ENCODE peak calls at places on chromosomes 5 and 9, in eight cellular contexts. One of them, this sample, is unnamed.

GRCh38 chr9:1005043-1005667 is 28.7 kb downstream of the DMRT3 start:
- DNase-seq in activated CD8-positive, alpha-beta memory T cell treated with anti-CD3 and anti-CD28 coated beads for 48 hours: no peak
- DNase-seq in neural crest cell: peak; percentile 18
- DNase-seq in nucleus accumbens: no peak
- DNase-seq in astrocyte of the spinal cord: peak; percentile 43
- DNase-seq in ureter: no peak
- DNase-seq in stimulated activated CD8-positive, alpha-beta memory T cell treated with anti-CD3 and anti-CD28 coated beads, Interleukin-4, amount 100 ng/mL, for 1 hour: no peak
- DNase-seq in GM12892: no peak
- DNase-seq in this sample: no peak

GRCh38 chr5:89228355-89228754 is 345.4 kb upstream of the MEF2C start:
- DNase-seq in stimulated activated CD8-positive, alpha-beta memory T cell treated with anti-CD3 and anti-CD28 coated beads, Interleukin-4, amount 100 ng/mL, for 1 hour: no peak
- DNase-seq in neural crest cell: no peak
- DNase-seq in activated CD8-positive, alpha-beta memory T cell treated with anti-CD3 and anti-CD28 coated beads for 48 hours: no peak
- DNase-seq in astrocyte of the spinal cord: no peak
- DNase-seq in GM12892: no peak
- DNase-seq in ureter: no peak
- DNase-seq in nucleus accumbens: no peak
- DNase-seq in this sample: no peak

GRCh38 chr5:168244838-168245555 is 46.4 kb upstream of the WWC1 start:
- DNase-seq in activated CD8-positive, alpha-beta memory T cell treated with anti-CD3 and anti-CD28 coated beads for 48 hours: no peak
- DNase-seq in nucleus accumbens: no peak
- DNase-seq in ureter: no peak
- DNase-seq in GM12892: no peak
- DNase-seq in stimulated activated CD8-positive, alpha-beta memory T cell treated with anti-CD3 and anti-CD28 coated beads, Interleukin-4, amount 100 ng/mL, for 1 hour: no peak
- DNase-seq in neural crest cell: no peak
- DNase-seq in astrocyte of the spinal cord: no peak
- DNase-seq in this sample: no peak

GRCh38 chr5:126490167-126490937 is 67.1 kb downstream of the GRAMD2B start:
- DNase-seq in nucleus accumbens: no peak
- DNase-seq in astrocyte of the spinal cord: peak; percentile 94
- DNase-seq in stimulated activated CD8-positive, alpha-beta memory T cell treated with anti-CD3 and anti-CD28 coated beads, Interleukin-4, amount 100 ng/mL, for 1 hour: no peak
- DNase-seq in activated CD8-positive, alpha-beta memory T cell treated with anti-CD3 and anti-CD28 coated beads for 48 hours: no peak
- DNase-seq in neural crest cell: peak; percentile 14
- DNase-seq in GM12892: no peak
- DNase-seq in ureter: no peak
- DNase-seq in this sample: no peak

GRCh38 chr5:179819296-179820126 is 1.2 kb upstream of the SQSTM1 start:
- DNase-seq in ureter: peak; percentile 77
- DNase-seq in astrocyte of the spinal cord: peak; percentile 66
- DNase-seq in nucleus accumbens: no peak
- DNase-seq in stimulated activated CD8-positive, alpha-beta memory T cell treated with anti-CD3 and anti-CD28 coated beads, Interleukin-4, amount 100 ng/mL, for 1 hour: no peak
- DNase-seq in GM12892: no peak
- DNase-seq in activated CD8-positive, alpha-beta memory T cell treated with anti-CD3 and anti-CD28 coated beads for 48 hours: no peak
- DNase-seq in neural crest cell: no peak
- DNase-seq in this sample: no peak

GRCh38 chr9:133282454-133283238 is 7.6 kb upstream of the ABO start:
- DNase-seq in GM12892: no peak
- DNase-seq in stimulated activated CD8-positive, alpha-beta memory T cell treated with anti-CD3 and anti-CD28 coated beads, Interleukin-4, amount 100 ng/mL, for 1 hour: no peak
- DNase-seq in nucleus accumbens: no peak
- DNase-seq in neural crest cell: no peak
- DNase-seq in activated CD8-positive, alpha-beta memory T cell treated with anti-CD3 and anti-CD28 coated beads for 48 hours: no peak
- DNase-seq in astrocyte of the spinal cord: no peak
- DNase-seq in ureter: peak; percentile 25
- DNase-seq in this sample: no peak

GRCh38 chr5:67516959-67517358 is 320.4 kb upstream of the CD180 start:
- DNase-seq in ureter: no peak
- DNase-seq in nucleus accumbens: no peak
- DNase-seq in activated CD8-positive, alpha-beta memory T cell treated with anti-CD3 and anti-CD28 coated beads for 48 hours: no peak
- DNase-seq in neural crest cell: no peak
- DNase-seq in astrocyte of the spinal cord: peak; percentile 89
- DNase-seq in GM12892: no peak
- DNase-seq in stimulated activated CD8-positive, alpha-beta memory T cell treated with anti-CD3 and anti-CD28 coated beads, Interleukin-4, amount 100 ng/mL, for 1 hour: no peak
- DNase-seq in this sample: no peak

GRCh38 chr5:158819840-158820620 is 279.7 kb downstream of the EBF1 start:
- DNase-seq in astrocyte of the spinal cord: peak; percentile 42
- DNase-seq in neural crest cell: no peak
- DNase-seq in stimulated activated CD8-positive, alpha-beta memory T cell treated with anti-CD3 and anti-CD28 coated beads, Interleukin-4, amount 100 ng/mL, for 1 hour: no peak
- DNase-seq in activated CD8-positive, alpha-beta memory T cell treated with anti-CD3 and anti-CD28 coated beads for 48 hours: no peak
- DNase-seq in ureter: no peak
- DNase-seq in GM12892: no peak
- DNase-seq in nucleus accumbens: no peak
- DNase-seq in this sample: no peak

GRCh38 chr9:99103505-99103904 is 1.4 kb upstream of the TGFBR1 start:
- DNase-seq in stimulated activated CD8-positive, alpha-beta memory T cell treated with anti-CD3 and anti-CD28 coated beads, Interleukin-4, amount 100 ng/mL, for 1 hour: no peak
- DNase-seq in astrocyte of the spinal cord: no peak
- DNase-seq in ureter: no peak
- DNase-seq in neural crest cell: no peak
- DNase-seq in GM12892: no peak
- DNase-seq in activated CD8-positive, alpha-beta memory T cell treated with anti-CD3 and anti-CD28 coated beads for 48 hours: no peak
- DNase-seq in nucleus accumbens: no peak
- DNase-seq in this sample: no peak

GRCh38 chr5:107254902-107255234 is 415.9 kb downstream of the EFNA5 start:
- DNase-seq in astrocyte of the spinal cord: no peak
- DNase-seq in activated CD8-positive, alpha-beta memory T cell treated with anti-CD3 and anti-CD28 coated beads for 48 hours: no peak
- DNase-seq in stimulated activated CD8-positive, alpha-beta memory T cell treated with anti-CD3 and anti-CD28 coated beads, Interleukin-4, amount 100 ng/mL, for 1 hour: no peak
- DNase-seq in GM12892: no peak
- DNase-seq in neural crest cell: no peak
- DNase-seq in nucleus accumbens: no peak
- DNase-seq in ureter: no peak
- DNase-seq in this sample: no peak

GRCh38 chr9:70003786-70004185 is 39.9 kb upstream of the MAMDC2 start:
- DNase-seq in neural crest cell: no peak
- DNase-seq in nucleus accumbens: no peak
- DNase-seq in astrocyte of the spinal cord: peak; percentile 84
- DNase-seq in activated CD8-positive, alpha-beta memory T cell treated with anti-CD3 and anti-CD28 coated beads for 48 hours: no peak
- DNase-seq in stimulated activated CD8-positive, alpha-beta memory T cell treated with anti-CD3 and anti-CD28 coated beads, Interleukin-4, amount 100 ng/mL, for 1 hour: no peak
- DNase-seq in GM12892: no peak
- DNase-seq in ureter: no peak
- DNase-seq in this sample: no peak

GRCh38 chr9:110777843-110778215 is 109.2 kb downstream of the MUSK start:
- DNase-seq in neural crest cell: no peak
- DNase-seq in GM12892: no peak
- DNase-seq in stimulated activated CD8-positive, alpha-beta memory T cell treated with anti-CD3 and anti-CD28 coated beads, Interleukin-4, amount 100 ng/mL, for 1 hour: no peak
- DNase-seq in activated CD8-positive, alpha-beta memory T cell treated with anti-CD3 and anti-CD28 coated beads for 48 hours: no peak
- DNase-seq in ureter: no peak
- DNase-seq in nucleus accumbens: no peak
- DNase-seq in astrocyte of the spinal cord: no peak
- DNase-seq in this sample: no peak

GRCh38 chr9:113885183-113886002 is 9.3 kb downstream of the ZNF618 start:
- DNase-seq in ureter: no peak
- DNase-seq in GM12892: no peak
- DNase-seq in nucleus accumbens: no peak
- DNase-seq in stimulated activated CD8-positive, alpha-beta memory T cell treated with anti-CD3 and anti-CD28 coated beads, Interleukin-4, amount 100 ng/mL, for 1 hour: no peak
- DNase-seq in neural crest cell: no peak
- DNase-seq in astrocyte of the spinal cord: no peak
- DNase-seq in activated CD8-positive, alpha-beta memory T cell treated with anti-CD3 and anti-CD28 coated beads for 48 hours: no peak
- DNase-seq in this sample: no peak

GRCh38 chr9:81855538-81855937 is 72.7 kb upstream of the SPATA31D4 start:
- DNase-seq in activated CD8-positive, alpha-beta memory T cell treated with anti-CD3 and anti-CD28 coated beads for 48 hours: no peak
- DNase-seq in ureter: no peak
- DNase-seq in astrocyte of the spinal cord: peak; percentile 29
- DNase-seq in stimulated activated CD8-positive, alpha-beta memory T cell treated with anti-CD3 and anti-CD28 coated beads, Interleukin-4, amount 100 ng/mL, for 1 hour: no peak
- DNase-seq in neural crest cell: no peak
- DNase-seq in GM12892: no peak
- DNase-seq in nucleus accumbens: no peak
- DNase-seq in this sample: no peak

GRCh38 chr5:26763151-26763550 is 275.2 kb downstream of the CDH9 start:
- DNase-seq in ureter: no peak
- DNase-seq in GM12892: no peak
- DNase-seq in neural crest cell: no peak
- DNase-seq in stimulated activated CD8-positive, alpha-beta memory T cell treated with anti-CD3 and anti-CD28 coated beads, Interleukin-4, amount 100 ng/mL, for 1 hour: no peak
- DNase-seq in astrocyte of the spinal cord: peak; percentile 2
- DNase-seq in activated CD8-positive, alpha-beta memory T cell treated with anti-CD3 and anti-CD28 coated beads for 48 hours: no peak
- DNase-seq in nucleus accumbens: no peak
- DNase-seq in this sample: no peak

GRCh38 chr9:134192951-134193731 is 28.8 kb upstream of the RNU6ATAC start:
- DNase-seq in nucleus accumbens: no peak
- DNase-seq in activated CD8-positive, alpha-beta memory T cell treated with anti-CD3 and anti-CD28 coated beads for 48 hours: no peak
- DNase-seq in astrocyte of the spinal cord: no peak
- DNase-seq in GM12892: no peak
- DNase-seq in ureter: no peak
- DNase-seq in stimulated activated CD8-positive, alpha-beta memory T cell treated with anti-CD3 and anti-CD28 coated beads, Interleukin-4, amount 100 ng/mL, for 1 hour: no peak
- DNase-seq in neural crest cell: no peak
- DNase-seq in this sample: no peak

GRCh38 chr9:32625320-32625719 is 10.1 kb downstream of the TAF1L start:
- DNase-seq in nucleus accumbens: no peak
- DNase-seq in ureter: no peak
- DNase-seq in activated CD8-positive, alpha-beta memory T cell treated with anti-CD3 and anti-CD28 coated beads for 48 hours: no peak
- DNase-seq in astrocyte of the spinal cord: no peak
- DNase-seq in GM12892: no peak
- DNase-seq in stimulated activated CD8-positive, alpha-beta memory T cell treated with anti-CD3 and anti-CD28 coated beads, Interleukin-4, amount 100 ng/mL, for 1 hour: no peak
- DNase-seq in neural crest cell: no peak
- DNase-seq in this sample: no peak

GRCh38 chr9:116899337-116900006 is 212.4 kb downstream of the TRIM32 start:
- DNase-seq in GM12892: no peak
- DNase-seq in neural crest cell: no peak
- DNase-seq in stimulated activated CD8-positive, alpha-beta memory T cell treated with anti-CD3 and anti-CD28 coated beads, Interleukin-4, amount 100 ng/mL, for 1 hour: no peak
- DNase-seq in astrocyte of the spinal cord: peak; percentile 10
- DNase-seq in nucleus accumbens: no peak
- DNase-seq in activated CD8-positive, alpha-beta memory T cell treated with anti-CD3 and anti-CD28 coated beads for 48 hours: no peak
- DNase-seq in ureter: no peak
- DNase-seq in this sample: no peak

GRCh38 chr9:113624721-113625120 is 161.2 kb downstream of the RGS3 start:
- DNase-seq in ureter: no peak
- DNase-seq in stimulated activated CD8-positive, alpha-beta memory T cell treated with anti-CD3 and anti-CD28 coated beads, Interleukin-4, amount 100 ng/mL, for 1 hour: no peak
- DNase-seq in neural crest cell: no peak
- DNase-seq in nucleus accumbens: no peak
- DNase-seq in astrocyte of the spinal cord: peak; percentile 50
- DNase-seq in activated CD8-positive, alpha-beta memory T cell treated with anti-CD3 and anti-CD28 coated beads for 48 hours: no peak
- DNase-seq in GM12892: no peak
- DNase-seq in this sample: no peak

GRCh38 chr5:6752236-6752635 is 39.0 kb downstream of the TENT4A start:
- DNase-seq in astrocyte of the spinal cord: no peak
- DNase-seq in ureter: no peak
- DNase-seq in activated CD8-positive, alpha-beta memory T cell treated with anti-CD3 and anti-CD28 coated beads for 48 hours: no peak
- DNase-seq in stimulated activated CD8-positive, alpha-beta memory T cell treated with anti-CD3 and anti-CD28 coated beads, Interleukin-4, amount 100 ng/mL, for 1 hour: no peak
- DNase-seq in GM12892: no peak
- DNase-seq in neural crest cell: no peak
- DNase-seq in nucleus accumbens: no peak
- DNase-seq in this sample: no peak

GRCh38 chr5:77993799-77994318 is 217.7 kb upstream of the TBCA start:
- DNase-seq in activated CD8-positive, alpha-beta memory T cell treated with anti-CD3 and anti-CD28 coated beads for 48 hours: no peak
- DNase-seq in astrocyte of the spinal cord: no peak
- DNase-seq in ureter: no peak
- DNase-seq in stimulated activated CD8-positive, alpha-beta memory T cell treated with anti-CD3 and anti-CD28 coated beads, Interleukin-4, amount 100 ng/mL, for 1 hour: no peak
- DNase-seq in GM12892: no peak
- DNase-seq in nucleus accumbens: no peak
- DNase-seq in neural crest cell: no peak
- DNase-seq in this sample: no peak

GRCh38 chr9:130117816-130118632 is 54.2 kb upstream of the NCS1 start:
- DNase-seq in neural crest cell: no peak
- DNase-seq in stimulated activated CD8-positive, alpha-beta memory T cell treated with anti-CD3 and anti-CD28 coated beads, Interleukin-4, amount 100 ng/mL, for 1 hour: no peak
- DNase-seq in ureter: no peak
- DNase-seq in astrocyte of the spinal cord: peak; percentile 64
- DNase-seq in GM12892: no peak
- DNase-seq in activated CD8-positive, alpha-beta memory T cell treated with anti-CD3 and anti-CD28 coated beads for 48 hours: no peak
- DNase-seq in nucleus accumbens: no peak
- DNase-seq in this sample: no peak

GRCh38 chr5:135737701-135738563 is 96.5 kb upstream of the SLC25A48 start:
- DNase-seq in GM12892: no peak
- DNase-seq in neural crest cell: no peak
- DNase-seq in ureter: peak; percentile 18
- DNase-seq in stimulated activated CD8-positive, alpha-beta memory T cell treated with anti-CD3 and anti-CD28 coated beads, Interleukin-4, amount 100 ng/mL, for 1 hour: no peak
- DNase-seq in astrocyte of the spinal cord: no peak
- DNase-seq in nucleus accumbens: no peak
- DNase-seq in activated CD8-positive, alpha-beta memory T cell treated with anti-CD3 and anti-CD28 coated beads for 48 hours: no peak
- DNase-seq in this sample: no peak

GRCh38 chr5:100772548-100772947 is 130.5 kb downstream of the ST8SIA4 start:
- DNase-seq in GM12892: no peak
- DNase-seq in stimulated activated CD8-positive, alpha-beta memory T cell treated with anti-CD3 and anti-CD28 coated beads, Interleukin-4, amount 100 ng/mL, for 1 hour: no peak
- DNase-seq in activated CD8-positive, alpha-beta memory T cell treated with anti-CD3 and anti-CD28 coated beads for 48 hours: no peak
- DNase-seq in ureter: no peak
- DNase-seq in astrocyte of the spinal cord: no peak
- DNase-seq in nucleus accumbens: no peak
- DNase-seq in neural crest cell: no peak
- DNase-seq in this sample: no peak

GRCh38 chr5:11385901-11386293 is 518.3 kb downstream of the CTNND2 start:
- DNase-seq in neural crest cell: no peak
- DNase-seq in ureter: no peak
- DNase-seq in GM12892: no peak
- DNase-seq in activated CD8-positive, alpha-beta memory T cell treated with anti-CD3 and anti-CD28 coated beads for 48 hours: no peak
- DNase-seq in astrocyte of the spinal cord: no peak
- DNase-seq in nucleus accumbens: no peak
- DNase-seq in stimulated activated CD8-positive, alpha-beta memory T cell treated with anti-CD3 and anti-CD28 coated beads, Interleukin-4, amount 100 ng/mL, for 1 hour: no peak
- DNase-seq in this sample: no peak

GRCh38 chr9:7408845-7409244 is 390.7 kb downstream of the DMAC1 start:
- DNase-seq in stimulated activated CD8-positive, alpha-beta memory T cell treated with anti-CD3 and anti-CD28 coated beads, Interleukin-4, amount 100 ng/mL, for 1 hour: no peak
- DNase-seq in astrocyte of the spinal cord: no peak
- DNase-seq in ureter: no peak
- DNase-seq in GM12892: no peak
- DNase-seq in activated CD8-positive, alpha-beta memory T cell treated with anti-CD3 and anti-CD28 coated beads for 48 hours: no peak
- DNase-seq in nucleus accumbens: no peak
- DNase-seq in neural crest cell: no peak
- DNase-seq in this sample: no peak

GRCh38 chr9:33637881-33638280 is 113.8 kb downstream of the ANKRD18B start:
- DNase-seq in nucleus accumbens: no peak
- DNase-seq in GM12892: no peak
- DNase-seq in astrocyte of the spinal cord: no peak
- DNase-seq in activated CD8-positive, alpha-beta memory T cell treated with anti-CD3 and anti-CD28 coated beads for 48 hours: no peak
- DNase-seq in ureter: no peak
- DNase-seq in neural crest cell: no peak
- DNase-seq in stimulated activated CD8-positive, alpha-beta memory T cell treated with anti-CD3 and anti-CD28 coated beads, Interleukin-4, amount 100 ng/mL, for 1 hour: no peak
- DNase-seq in this sample: no peak

GRCh38 chr5:168916266-168916665 is 337.1 kb upstream of the PANK3 start:
- DNase-seq in astrocyte of the spinal cord: no peak
- DNase-seq in activated CD8-positive, alpha-beta memory T cell treated with anti-CD3 and anti-CD28 coated beads for 48 hours: no peak
- DNase-seq in nucleus accumbens: no peak
- DNase-seq in GM12892: no peak
- DNase-seq in ureter: peak; percentile 78
- DNase-seq in stimulated activated CD8-positive, alpha-beta memory T cell treated with anti-CD3 and anti-CD28 coated beads, Interleukin-4, amount 100 ng/mL, for 1 hour: no peak
- DNase-seq in neural crest cell: no peak
- DNase-seq in this sample: no peak

GRCh38 chr9:76803762-76804161 is 39.5 kb downstream of the PCA3 start:
- DNase-seq in ureter: no peak
- DNase-seq in nucleus accumbens: no peak
- DNase-seq in activated CD8-positive, alpha-beta memory T cell treated with anti-CD3 and anti-CD28 coated beads for 48 hours: no peak
- DNase-seq in GM12892: no peak
- DNase-seq in neural crest cell: no peak
- DNase-seq in astrocyte of the spinal cord: no peak
- DNase-seq in stimulated activated CD8-positive, alpha-beta memory T cell treated with anti-CD3 and anti-CD28 coated beads, Interleukin-4, amount 100 ng/mL, for 1 hour: no peak
- DNase-seq in this sample: no peak

GRCh38 chr5:156414381-156414780 is 87.4 kb downstream of the SGCD start:
- DNase-seq in nucleus accumbens: no peak
- DNase-seq in GM12892: no peak
- DNase-seq in neural crest cell: no peak
- DNase-seq in activated CD8-positive, alpha-beta memory T cell treated with anti-CD3 and anti-CD28 coated beads for 48 hours: no peak
- DNase-seq in ureter: no peak
- DNase-seq in astrocyte of the spinal cord: no peak
- DNase-seq in stimulated activated CD8-positive, alpha-beta memory T cell treated with anti-CD3 and anti-CD28 coated beads, Interleukin-4, amount 100 ng/mL, for 1 hour: no peak
- DNase-seq in this sample: no peak

This sample was measured in GM12891.